ENCODE peak calls at places on chromosome 1, in five cellular contexts. One of them, this sample, is unnamed.

GRCh38 chr1:82220754-82221153 is 420.0 kb downstream of the ADGRL2 start:
- DNase-seq in RKO: no peak
- DNase-seq in epithelial cell of proximal tubule: no peak
- DNase-seq in C1 segment of cervical spinal cord: no peak
- DNase-seq in GF-D8: no peak
- DNase-seq in this sample: no peak

GRCh38 chr1:60695633-60696032 is 386.7 kb upstream of the NFIA start:
- DNase-seq in RKO: no peak
- DNase-seq in epithelial cell of proximal tubule: no peak
- DNase-seq in C1 segment of cervical spinal cord: peak
- DNase-seq in GF-D8: no peak
- DNase-seq in this sample: no peak

GRCh38 chr1:214658785-214659184 is 55.8 kb downstream of the CENPF start:
- DNase-seq in epithelial cell of proximal tubule: no peak
- DNase-seq in RKO: no peak
- DNase-seq in C1 segment of cervical spinal cord: no peak
- DNase-seq in GF-D8: no peak
- DNase-seq in this sample: peak

GRCh38 chr1:119758584-119758983 is 10.1 kb downstream of the HMGCS2 start:
- DNase-seq in RKO: no peak
- DNase-seq in GF-D8: no peak
- DNase-seq in C1 segment of cervical spinal cord: no peak
- DNase-seq in epithelial cell of proximal tubule: no peak
- DNase-seq in this sample: no peak

GRCh38 chr1:203440780-203441179 is 34.8 kb upstream of the PRELP start:
- DNase-seq in GF-D8: no peak
- DNase-seq in RKO: peak
- DNase-seq in C1 segment of cervical spinal cord: peak
- DNase-seq in epithelial cell of proximal tubule: no peak
- DNase-seq in this sample: peak

GRCh38 chr1:236160540-236161127 is 18.3 kb downstream of the GPR137B start:
- DNase-seq in RKO: no peak
- DNase-seq in epithelial cell of proximal tubule: no peak
- DNase-seq in C1 segment of cervical spinal cord: no peak
- DNase-seq in GF-D8: no peak
- DNase-seq in this sample: no peak

GRCh38 chr1:100528861-100529260 is 9.1 kb upstream of the GPR88 start:
- DNase-seq in GF-D8: no peak
- DNase-seq in RKO: no peak
- DNase-seq in C1 segment of cervical spinal cord: no peak
- DNase-seq in epithelial cell of proximal tubule: no peak
- DNase-seq in this sample: no peak

GRCh38 chr1:211548321-211549091 is 30.5 kb downstream of the SLC30A1 start:
- DNase-seq in GF-D8: no peak
- DNase-seq in C1 segment of cervical spinal cord: no peak
- DNase-seq in epithelial cell of proximal tubule: no peak
- DNase-seq in RKO: no peak
- DNase-seq in this sample: peak

GRCh38 chr1:210989949-210990348 is 144.0 kb downstream of the KCNH1 start:
- DNase-seq in RKO: no peak
- DNase-seq in epithelial cell of proximal tubule: no peak
- DNase-seq in C1 segment of cervical spinal cord: no peak
- DNase-seq in GF-D8: no peak
- DNase-seq in this sample: no peak

GRCh38 chr1:219555802-219556201 is 57.1 kb downstream of the ZC3H11B start:
- DNase-seq in epithelial cell of proximal tubule: no peak
- DNase-seq in C1 segment of cervical spinal cord: no peak
- DNase-seq in GF-D8: no peak
- DNase-seq in RKO: no peak
- DNase-seq in this sample: no peak